ENCODE peak calls at places on chromosomes 2 and 18, in five cellular contexts. V, K, U, Z and P are unnamed samples.

GRCh38 chr18:3118195-3119010 is 101.4 kb downstream of the MYOM1 start:
- DNase-seq in V (no peak), K (no peak), U (no peak), Z (no peak), P (no peak)

GRCh38 chr18:48048251-48048650 is 117.8 kb upstream of the SMAD2 start:
- DNase-seq in V (no peak), K (no peak), U (no peak), Z (no peak), P (no peak)

GRCh38 chr2:195590866-195591215 is 66.2 kb upstream of the SLC39A10 start:
- DNase-seq in V (no peak), K (no peak), U (no peak), Z (no peak), P (no peak)

GRCh38 chr2:140657657-140658056 is 1473.2 kb downstream of the LRP1B start:
- DNase-seq in V (no peak), K (peak; percentile 59), U (peak; percentile 70), Z (peak; percentile 68), P (no peak)

GRCh38 chr2:98333922-98334321 is 12.3 kb upstream of the CNGA3 start:
- DNase-seq in V (no peak), K (peak; percentile 3), U (peak; percentile 14), Z (no peak), P (no peak)

GRCh38 chr2:71800106-71800809 is 346.9 kb downstream of the DYSF start:
- DNase-seq in V (no peak), K (no peak), U (no peak), Z (peak; percentile 10), P (no peak)

GRCh38 chr2:9758741-9759140 is 84.5 kb upstream of the TAF1B start:
- DNase-seq in V (no peak), K (no peak), U (no peak), Z (no peak), P (no peak)

GRCh38 chr2:10400978-10401951 is 46.9 kb downstream of the ODC1 start:
- DNase-seq in V (no peak), K (no peak), U (no peak), Z (no peak), P (no peak)

GRCh38 chr2:47964277-47964676 is 58.0 kb upstream of the FBXO11 start:
- DNase-seq in V (no peak), K (no peak), U (no peak), Z (no peak), P (no peak)

GRCh38 chr2:88824951-88825350 is 133.5 kb downstream of the RPIA start:
- DNase-seq in V (no peak), K (no peak), U (no peak), Z (no peak), P (no peak)

GRCh38 chr2:46296216-46296839 is 879 bp upstream of the EPAS1 start:
- DNase-seq in V (peak; percentile 45), K (no peak), U (no peak), Z (no peak), P (no peak)

GRCh38 chr18:26226229-26227050 is at the start of gene TAF4B:
- DNase-seq in V (peak; percentile 95), K (peak; percentile 83), U (peak; percentile 78), Z (peak; percentile 93), P (peak; percentile 97)

GRCh38 chr2:116487336-116487735 is 1327.2 kb upstream of the DDX18 start:
- DNase-seq in V (no peak), K (no peak), U (no peak), Z (no peak), P (no peak)

GRCh38 chr18:56702946-56703345 is 51.8 kb downstream of the WDR7 start:
- DNase-seq in V (peak; percentile 49), K (peak; percentile 50), U (peak; percentile 11), Z (peak; percentile 59), P (peak; percentile 79)

GRCh38 chr2:43524180-43524965 is 71.5 kb downstream of the THADA start:
- DNase-seq in V (no peak), K (peak; percentile 28), U (no peak), Z (peak; percentile 26), P (peak; percentile 44)

GRCh38 chr2:112542974-112543760 is 902 bp downstream of the POLR1B start:
- DNase-seq in V (peak; percentile 48), K (peak; percentile 16), U (peak; percentile 4), Z (peak; percentile 54), P (peak; percentile 66)

GRCh38 chr2:54520687-54521086 is 64.6 kb downstream of the SPTBN1 start:
- DNase-seq in V (no peak), K (peak; percentile 96), U (peak; percentile 97), Z (no peak), P (no peak)

GRCh38 chr2:96146151-96146880 is 1.1 kb upstream of the DUSP2 start:
- DNase-seq in V (no peak), K (peak; percentile 16), U (peak; percentile 71), Z (no peak), P (peak; percentile 69)

GRCh38 chr2:75241696-75242095 is 42.4 kb upstream of the TACR1 start:
- DNase-seq in V (no peak), K (peak; percentile 43), U (no peak), Z (peak; percentile 8), P (peak; percentile 70)

GRCh38 chr2:195642027-195642676 is 14.9 kb upstream of the SLC39A10 start:
- DNase-seq in V (no peak), K (no peak), U (no peak), Z (no peak), P (no peak)

GRCh38 chr2:59183070-59183469 is 941.9 kb upstream of the FANCL start:
- DNase-seq in V (no peak), K (no peak), U (no peak), Z (no peak), P (no peak)

GRCh38 chr2:146820672-146821071 is 1024.2 kb upstream of the ACVR2A start:
- DNase-seq in V (no peak), K (peak; percentile 4), U (peak; percentile 57), Z (peak; percentile 89), P (no peak)

GRCh38 chr2:10495311-10495987 is 47.3 kb upstream of the ODC1 start:
- DNase-seq in V (no peak), K (no peak), U (no peak), Z (no peak), P (no peak)

GRCh38 chr2:74481961-74482800 is 617 bp downstream of the CCDC142 start:
- DNase-seq in V (peak; percentile 74), K (no peak), U (no peak), Z (no peak), P (peak; percentile 91)

GRCh38 chr2:19543271-19544019 is 185.0 kb upstream of the OSR1 start:
- DNase-seq in V (no peak), K (peak; percentile 26), U (no peak), Z (no peak), P (no peak)

GRCh38 chr2:173191601-173192000 is 116.0 kb downstream of the MAP3K20 start:
- DNase-seq in V (peak; percentile 15), K (peak; percentile 55), U (peak; percentile 86), Z (no peak), P (no peak)

DNA sequence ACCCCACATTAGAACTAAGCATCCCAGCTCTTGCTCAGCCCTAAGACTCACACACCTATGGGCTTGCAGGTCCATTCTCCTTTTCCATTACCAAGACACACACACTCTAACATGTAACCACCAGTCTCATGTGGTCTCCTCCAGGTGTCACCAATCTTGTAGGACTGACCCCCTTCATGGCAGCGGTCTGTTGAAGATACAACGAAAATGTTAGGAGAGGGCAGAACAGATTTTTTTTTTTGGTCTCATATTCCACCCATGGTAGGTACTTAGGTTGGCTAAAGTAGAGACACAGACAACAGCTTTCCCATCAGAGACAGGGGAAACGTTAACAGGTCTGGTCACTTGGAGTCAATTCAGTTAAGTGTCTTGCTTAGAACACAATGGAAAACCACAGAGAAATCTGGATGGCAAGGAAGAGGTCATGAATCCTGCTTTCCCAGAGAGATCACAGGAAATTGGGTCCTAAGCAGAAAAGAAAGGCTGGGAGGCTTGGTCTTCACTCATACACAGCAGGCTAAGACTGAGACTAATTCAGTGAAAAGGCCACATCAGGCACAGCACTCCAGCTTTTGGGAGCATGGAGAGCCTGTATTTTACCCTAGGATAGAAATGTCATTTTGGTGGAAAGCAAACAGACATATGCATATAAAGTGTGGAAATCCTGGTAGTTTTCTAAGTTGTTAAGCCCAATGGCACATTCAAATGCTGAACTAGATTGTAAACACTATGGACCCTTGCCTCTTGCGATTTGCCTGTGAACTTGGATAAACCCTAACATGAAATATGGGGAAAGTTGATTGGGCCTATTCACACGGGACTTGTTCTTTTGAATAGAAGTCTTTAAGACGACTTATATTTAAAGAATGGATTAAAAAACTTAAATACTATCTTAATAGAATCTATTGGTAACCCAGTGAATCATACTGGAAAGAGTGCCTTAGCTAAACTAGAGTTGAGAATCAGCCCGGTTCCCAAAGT is 3.8 kb downstream of the FN1 start:
- DNase-seq in V (no peak), K (no peak), U (peak; percentile 50), Z (peak; percentile 46), P (no peak)
- H3K9ac ChIP-seq in V (no peak overlapping the region), K (peak overlapping the region; percentile 12), U (peak overlapping the region; percentile 98), Z (no peak overlapping the region), P (no peak overlapping the region)

DNA sequence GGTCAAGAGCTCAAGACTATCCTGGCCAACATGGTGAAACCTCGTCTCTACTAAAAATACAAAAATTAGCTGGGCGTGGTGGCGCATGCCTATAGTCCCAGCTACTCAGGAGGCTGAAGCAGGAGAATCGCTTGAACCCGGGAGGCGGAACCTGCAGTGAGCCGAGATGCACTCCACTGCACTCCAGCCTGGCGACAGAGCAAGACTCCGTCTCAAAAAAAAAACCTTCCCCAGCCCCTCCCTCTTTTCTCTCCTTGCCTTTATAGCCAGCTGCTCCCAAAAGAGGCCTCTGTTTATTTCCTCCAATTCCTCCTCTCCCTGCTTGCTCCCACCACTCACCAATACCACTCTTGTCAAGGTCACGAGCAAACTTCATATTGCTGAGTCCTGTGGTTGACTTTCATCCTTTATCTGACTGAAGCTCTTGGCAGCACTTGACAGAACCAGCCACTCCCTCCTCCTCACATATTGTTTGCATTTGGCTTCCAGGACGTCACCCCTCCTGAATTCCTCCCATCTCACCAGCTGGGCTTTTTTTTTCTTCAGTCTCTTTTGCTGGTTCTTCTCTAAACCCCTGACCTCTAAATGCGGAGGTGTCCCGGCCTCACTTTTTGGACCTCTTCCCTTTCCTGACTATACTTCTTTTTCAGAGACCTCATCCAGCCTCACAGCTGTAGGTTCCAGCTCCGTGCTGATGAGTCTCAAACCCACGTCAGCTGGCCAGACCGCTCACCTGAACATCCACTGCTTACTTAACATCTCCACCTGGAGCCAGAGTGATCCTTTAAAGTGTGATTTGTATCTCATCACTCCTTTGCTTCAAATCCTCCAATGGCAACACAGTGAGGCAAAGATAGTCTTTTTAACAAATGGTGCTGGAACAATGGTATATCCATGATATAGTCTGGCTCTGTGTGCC is 84.6 kb upstream of the CAB39 start:
- DNase-seq in V (no peak), K (peak; percentile 78), U (peak; percentile 78), Z (no peak), P (no peak)
- H3K9ac ChIP-seq in V (no peak overlapping the region), K (no peak overlapping the region), U (no peak overlapping the region), Z (no peak overlapping the region), P (no peak overlapping the region)

GRCh38 chr18:62717850-62718229 is 2.5 kb downstream of the PHLPP1 start:
- DNase-seq in V (no peak), K (peak; percentile 26), U (peak; percentile 49), Z (peak; percentile 45), P (no peak)
- H3K9ac ChIP-seq in V (peak overlapping the region; percentile 43), K (peak overlapping the region; percentile 33), U (peak overlapping the region; percentile 74), Z (no peak overlapping the region), P (peak overlapping the region; percentile 13)

DNA sequence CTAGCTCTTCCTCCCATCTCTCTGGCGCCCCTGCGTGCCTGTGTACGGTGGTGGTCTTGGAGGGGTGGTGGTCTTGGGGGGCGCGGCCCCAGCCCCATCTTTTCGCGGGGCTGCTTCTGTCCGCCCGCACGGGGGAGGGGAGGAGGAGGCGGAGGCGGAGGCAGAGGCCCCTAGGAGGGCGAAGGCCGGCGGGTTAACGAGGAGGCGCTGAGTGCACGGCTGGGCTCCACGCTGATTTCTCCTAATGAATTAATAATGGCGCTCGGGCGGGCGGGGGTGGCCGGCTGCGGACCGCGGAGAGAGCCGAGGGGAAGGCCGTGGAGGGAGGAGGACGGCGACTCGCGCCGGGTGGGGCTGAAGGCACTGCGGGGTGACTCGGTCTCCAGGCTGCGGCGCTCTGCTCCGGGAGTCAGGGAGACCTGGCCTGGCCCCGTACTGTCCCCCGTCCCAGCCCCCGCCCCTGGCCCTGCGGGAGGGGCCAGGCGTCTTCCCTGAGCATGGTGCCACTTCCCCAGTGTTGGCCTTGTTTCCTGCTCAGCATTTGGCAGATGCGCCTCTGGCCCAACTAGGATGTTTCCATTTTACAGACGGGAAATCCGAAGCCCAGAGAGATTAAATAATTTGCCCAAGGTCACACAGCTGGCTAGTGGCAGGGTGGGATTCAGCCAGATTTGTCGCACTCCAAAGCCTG is 6.0 kb downstream of the GAREM2 start:
- DNase-seq in V (peak; percentile 73), K (no peak), U (no peak), Z (peak; percentile 22), P (peak; percentile 80)
- H3K9ac ChIP-seq in V (no peak overlapping the region), K (peak overlapping the region; percentile 44), U (peak overlapping the region; percentile 27), Z (no peak overlapping the region), P (peak overlapping the region; percentile 68)